ENCODE peak calls at places on chromosomes 6 and 20, in six cellular contexts. V is M059J; Z is amygdala; H is NAMALWA; U is substantia nigra; E is activated naive CD4-positive, alpha-beta T cell. K is an unnamed sample.

GRCh38 chr6:43285415-43285814 is 12.6 kb upstream of the SLC22A7 start:
- DNase-seq in V (no peak), Z (no peak), H (no peak), U (no peak), E (no peak), K (no peak)

GRCh38 chr6:158744986-158745430 is 74.2 kb downstream of the EZR start:
- DNase-seq in V (no peak), Z (no peak), H (no peak), U (no peak), E (no peak), K (no peak)

GRCh38 chr6:3318226-3318625 is 59.5 kb downstream of the PSMG4 start:
- DNase-seq in V (no peak), Z (no peak), H (no peak), U (no peak), E (no peak), K (no peak)

GRCh38 chr6:113489946-113490345 is 367.2 kb upstream of the MARCKS start:
- DNase-seq in V (no peak), Z (no peak), H (no peak), U (no peak), E (no peak), K (no peak)

GRCh38 chr20:63548542-63548941 is 993 bp upstream of the SRMS start:
- DNase-seq in V (no peak), Z (no peak), H (no peak), U (no peak), E (no peak), K (no peak)

GRCh38 chr6:166402582-166403277 is 20.0 kb upstream of the MPC1 start:
- DNase-seq in V (peak; percentile 27), Z (no peak), H (no peak), U (no peak), E (no peak), K (no peak)

GRCh38 chr6:105835373-105835772 is 250.8 kb upstream of the PRDM1 start:
- DNase-seq in V (peak; percentile 51), Z (no peak), H (peak; percentile 63), U (no peak), E (no peak), K (peak; percentile 7)

GRCh38 chr6:101806241-101806640 is 412.7 kb downstream of the GRIK2 start:
- DNase-seq in V (peak; percentile 88), Z (no peak), H (no peak), U (no peak), E (no peak), K (no peak)

GRCh38 chr20:63622732-63623131 is 4.2 kb downstream of the GMEB2 start:
- DNase-seq in V (no peak), Z (no peak), H (no peak), U (no peak), E (no peak), K (no peak)

K was measured in LoVo.